ENCODE peak calls at places on chromosomes 2 and 18, in four cellular contexts. C is Panc1; T is colonic mucosa; L is activated CD4-positive, alpha-beta T cell treated with anti-CD3 and anti-CD28 coated beads, Interleukin-2, amount 50 U/mL, for 1 hour. P is an unnamed sample.
A peak's percentile ranks its signal among the peaks of the same experiment; 100 is the strongest.

GRCh38 chr18:77223221-77223639 is 26.4 kb upstream of the GALR1 start:
- DNase-seq in L (no peak), C (no peak), T (no peak), P (no peak)

GRCh38 chr2:42624047-42624446 is 55.6 kb downstream of the MTA3 start:
- DNase-seq in L (no peak), T (no peak), C (no peak), P (no peak)

GRCh38 chr2:133424876-133425275 is 143.4 kb downstream of the NCKAP5 start:
- DNase-seq in C (no peak), L (no peak), T (no peak), P (no peak)

GRCh38 chr2:205772983-205773382 is 90.7 kb downstream of the NRP2 start:
- DNase-seq in T (no peak), L (no peak), C (no peak), P (no peak)

GRCh38 chr2:237171396-237171795 is 85.7 kb downstream of the COPS8 start:
- DNase-seq in L (no peak), C (peak; percentile 50), T (no peak), P (peak; percentile 71)

GRCh38 chr2:9382604-9383235 is 40.6 kb downstream of the ITGB1BP1 start:
- DNase-seq in L (no peak), C (no peak), T (no peak), P (no peak)

GRCh38 chr2:99576775-99577174 is 87.0 kb upstream of the REV1 start:
- DNase-seq in T (no peak), L (no peak), C (no peak), P (no peak)

GRCh38 chr18:79942786-79943607 is 8.5 kb downstream of the SLC66A2 start:
- DNase-seq in T (peak; percentile 64), L (no peak), C (no peak), P (peak; percentile 39)

GRCh38 chr2:68971591-68972231 is 2.7 kb upstream of the GKN1 start:
- DNase-seq in L (no peak), T (no peak), C (no peak), P (no peak)

GRCh38 chr2:134795765-134796164 is 42.7 kb upstream of the ACMSD start:
- DNase-seq in T (no peak), C (no peak), L (no peak), P (no peak)

GRCh38 chr2:46431481-46432235 is 47.7 kb upstream of the TMEM247 start:
- DNase-seq in L (no peak), T (no peak), C (no peak), P (no peak)

GRCh38 chr2:65957454-65957853 is 477.5 kb upstream of the MEIS1 start:
- DNase-seq in C (no peak), T (no peak), L (no peak), P (no peak)